ENCODE peak calls at places on chromosomes 5 and 9, in eight cellular contexts. One of them, this sample, is unnamed.

GRCh38 chr5:116388564-116389258 is 185.9 kb downstream of the SEMA6A start:
- DNase-seq in activated CD8-positive, alpha-beta memory T cell treated with anti-CD3 and anti-CD28 coated beads, Interleukin-2, amount 10 ng/mL, durations not matched to agents 7 days and 5 days: no peak
- DNase-seq in mesothelial cell of epicardium: no peak
- DNase-seq in NCI-H1417: no peak
- DNase-seq in fibroblast of lung: no peak
- DNase-seq in stimulated activated CD8-positive, alpha-beta memory T cell treated with anti-CD3 and anti-CD28 coated beads, Interleukin-7, amount 100 ng/mL, for 48 hours: no peak
- DNase-seq in nephron progenitor cell: no peak
- DNase-seq in HFFc6: no peak
- DNase-seq in this sample: no peak

GRCh38 chr5:25944786-25945185 is 1093.6 kb downstream of the CDH9 start:
- DNase-seq in activated CD8-positive, alpha-beta memory T cell treated with anti-CD3 and anti-CD28 coated beads, Interleukin-2, amount 10 ng/mL, durations not matched to agents 7 days and 5 days: no peak
- DNase-seq in mesothelial cell of epicardium: no peak
- DNase-seq in NCI-H1417: no peak
- DNase-seq in fibroblast of lung: no peak
- DNase-seq in stimulated activated CD8-positive, alpha-beta memory T cell treated with anti-CD3 and anti-CD28 coated beads, Interleukin-7, amount 100 ng/mL, for 48 hours: no peak
- DNase-seq in nephron progenitor cell: no peak
- DNase-seq in HFFc6: no peak
- DNase-seq in this sample: no peak

GRCh38 chr5:127565586-127566270 is 48.3 kb downstream of the PRRC1 start:
- DNase-seq in activated CD8-positive, alpha-beta memory T cell treated with anti-CD3 and anti-CD28 coated beads, Interleukin-2, amount 10 ng/mL, durations not matched to agents 7 days and 5 days: no peak
- DNase-seq in mesothelial cell of epicardium: no peak
- DNase-seq in NCI-H1417: no peak
- DNase-seq in fibroblast of lung: no peak
- DNase-seq in stimulated activated CD8-positive, alpha-beta memory T cell treated with anti-CD3 and anti-CD28 coated beads, Interleukin-7, amount 100 ng/mL, for 48 hours: no peak
- DNase-seq in nephron progenitor cell: no peak
- DNase-seq in HFFc6: no peak
- DNase-seq in this sample: no peak

GRCh38 chr9:113650207-113651131 is 186.9 kb downstream of the RGS3 start:
- DNase-seq in activated CD8-positive, alpha-beta memory T cell treated with anti-CD3 and anti-CD28 coated beads, Interleukin-2, amount 10 ng/mL, durations not matched to agents 7 days and 5 days: no peak
- DNase-seq in mesothelial cell of epicardium: no peak
- DNase-seq in NCI-H1417: peak
- DNase-seq in fibroblast of lung: peak
- DNase-seq in stimulated activated CD8-positive, alpha-beta memory T cell treated with anti-CD3 and anti-CD28 coated beads, Interleukin-7, amount 100 ng/mL, for 48 hours: no peak
- DNase-seq in nephron progenitor cell: peak
- DNase-seq in HFFc6: peak
- DNase-seq in this sample: no peak

GRCh38 chr5:137305971-137306592 is 193.0 kb downstream of the SPOCK1 start:
- DNase-seq in activated CD8-positive, alpha-beta memory T cell treated with anti-CD3 and anti-CD28 coated beads, Interleukin-2, amount 10 ng/mL, durations not matched to agents 7 days and 5 days: no peak
- DNase-seq in mesothelial cell of epicardium: no peak
- DNase-seq in NCI-H1417: no peak
- DNase-seq in fibroblast of lung: no peak
- DNase-seq in stimulated activated CD8-positive, alpha-beta memory T cell treated with anti-CD3 and anti-CD28 coated beads, Interleukin-7, amount 100 ng/mL, for 48 hours: no peak
- DNase-seq in nephron progenitor cell: no peak
- DNase-seq in HFFc6: no peak
- DNase-seq in this sample: peak

GRCh38 chr9:16728128-16728505 is 142.4 kb downstream of the BNC2 start:
- DNase-seq in activated CD8-positive, alpha-beta memory T cell treated with anti-CD3 and anti-CD28 coated beads, Interleukin-2, amount 10 ng/mL, durations not matched to agents 7 days and 5 days: no peak
- DNase-seq in mesothelial cell of epicardium: no peak
- DNase-seq in NCI-H1417: no peak
- DNase-seq in fibroblast of lung: peak
- DNase-seq in stimulated activated CD8-positive, alpha-beta memory T cell treated with anti-CD3 and anti-CD28 coated beads, Interleukin-7, amount 100 ng/mL, for 48 hours: no peak
- DNase-seq in nephron progenitor cell: no peak
- DNase-seq in HFFc6: no peak
- DNase-seq in this sample: no peak

GRCh38 chr5:179323026-179323571 is 22.2 kb downstream of the ADAMTS2 start:
- DNase-seq in activated CD8-positive, alpha-beta memory T cell treated with anti-CD3 and anti-CD28 coated beads, Interleukin-2, amount 10 ng/mL, durations not matched to agents 7 days and 5 days: no peak
- DNase-seq in mesothelial cell of epicardium: no peak
- DNase-seq in NCI-H1417: peak
- DNase-seq in fibroblast of lung: no peak
- DNase-seq in stimulated activated CD8-positive, alpha-beta memory T cell treated with anti-CD3 and anti-CD28 coated beads, Interleukin-7, amount 100 ng/mL, for 48 hours: no peak
- DNase-seq in nephron progenitor cell: no peak
- DNase-seq in HFFc6: no peak
- DNase-seq in this sample: no peak

GRCh38 chr9:22813520-22813919 is 366.9 kb downstream of the DMRTA1 start:
- DNase-seq in activated CD8-positive, alpha-beta memory T cell treated with anti-CD3 and anti-CD28 coated beads, Interleukin-2, amount 10 ng/mL, durations not matched to agents 7 days and 5 days: no peak
- DNase-seq in mesothelial cell of epicardium: no peak
- DNase-seq in NCI-H1417: no peak
- DNase-seq in fibroblast of lung: peak
- DNase-seq in stimulated activated CD8-positive, alpha-beta memory T cell treated with anti-CD3 and anti-CD28 coated beads, Interleukin-7, amount 100 ng/mL, for 48 hours: no peak
- DNase-seq in nephron progenitor cell: no peak
- DNase-seq in HFFc6: peak
- DNase-seq in this sample: peak

GRCh38 chr9:87212563-87213154 is 265.4 kb upstream of the GAS1 start:
- DNase-seq in activated CD8-positive, alpha-beta memory T cell treated with anti-CD3 and anti-CD28 coated beads, Interleukin-2, amount 10 ng/mL, durations not matched to agents 7 days and 5 days: no peak
- DNase-seq in mesothelial cell of epicardium: no peak
- DNase-seq in NCI-H1417: no peak
- DNase-seq in fibroblast of lung: peak
- DNase-seq in stimulated activated CD8-positive, alpha-beta memory T cell treated with anti-CD3 and anti-CD28 coated beads, Interleukin-7, amount 100 ng/mL, for 48 hours: no peak
- DNase-seq in nephron progenitor cell: no peak
- DNase-seq in HFFc6: peak
- DNase-seq in this sample: no peak

GRCh38 chr9:14526504-14526903 is 166.7 kb downstream of the ZDHHC21 start:
- DNase-seq in activated CD8-positive, alpha-beta memory T cell treated with anti-CD3 and anti-CD28 coated beads, Interleukin-2, amount 10 ng/mL, durations not matched to agents 7 days and 5 days: no peak
- DNase-seq in mesothelial cell of epicardium: no peak
- DNase-seq in NCI-H1417: no peak
- DNase-seq in fibroblast of lung: no peak
- DNase-seq in stimulated activated CD8-positive, alpha-beta memory T cell treated with anti-CD3 and anti-CD28 coated beads, Interleukin-7, amount 100 ng/mL, for 48 hours: no peak
- DNase-seq in nephron progenitor cell: no peak
- DNase-seq in HFFc6: no peak
- DNase-seq in this sample: no peak

GRCh38 chr5:169024426-169024825 is 276.5 kb downstream of the SLIT3 start:
- DNase-seq in activated CD8-positive, alpha-beta memory T cell treated with anti-CD3 and anti-CD28 coated beads, Interleukin-2, amount 10 ng/mL, durations not matched to agents 7 days and 5 days: no peak
- DNase-seq in mesothelial cell of epicardium: no peak
- DNase-seq in NCI-H1417: no peak
- DNase-seq in fibroblast of lung: no peak
- DNase-seq in stimulated activated CD8-positive, alpha-beta memory T cell treated with anti-CD3 and anti-CD28 coated beads, Interleukin-7, amount 100 ng/mL, for 48 hours: no peak
- DNase-seq in nephron progenitor cell: no peak
- DNase-seq in HFFc6: no peak
- DNase-seq in this sample: no peak

GRCh38 chr5:1316588-1316902 is 21.7 kb upstream of the TERT start:
- DNase-seq in activated CD8-positive, alpha-beta memory T cell treated with anti-CD3 and anti-CD28 coated beads, Interleukin-2, amount 10 ng/mL, durations not matched to agents 7 days and 5 days: no peak
- DNase-seq in mesothelial cell of epicardium: no peak
- DNase-seq in NCI-H1417: no peak
- DNase-seq in fibroblast of lung: no peak
- DNase-seq in stimulated activated CD8-positive, alpha-beta memory T cell treated with anti-CD3 and anti-CD28 coated beads, Interleukin-7, amount 100 ng/mL, for 48 hours: no peak
- DNase-seq in nephron progenitor cell: no peak
- DNase-seq in HFFc6: no peak
- DNase-seq in this sample: no peak

GRCh38 chr9:98168952-98169488 is 23.4 kb downstream of the CORO2A start:
- DNase-seq in activated CD8-positive, alpha-beta memory T cell treated with anti-CD3 and anti-CD28 coated beads, Interleukin-2, amount 10 ng/mL, durations not matched to agents 7 days and 5 days: peak
- DNase-seq in mesothelial cell of epicardium: no peak
- DNase-seq in NCI-H1417: no peak
- DNase-seq in fibroblast of lung: peak
- DNase-seq in stimulated activated CD8-positive, alpha-beta memory T cell treated with anti-CD3 and anti-CD28 coated beads, Interleukin-7, amount 100 ng/mL, for 48 hours: no peak
- DNase-seq in nephron progenitor cell: peak
- DNase-seq in HFFc6: peak
- DNase-seq in this sample: peak

GRCh38 chr9:109542922-109543321 is 44.8 kb upstream of the PTPN3 start:
- DNase-seq in activated CD8-positive, alpha-beta memory T cell treated with anti-CD3 and anti-CD28 coated beads, Interleukin-2, amount 10 ng/mL, durations not matched to agents 7 days and 5 days: no peak
- DNase-seq in mesothelial cell of epicardium: no peak
- DNase-seq in NCI-H1417: no peak
- DNase-seq in fibroblast of lung: no peak
- DNase-seq in stimulated activated CD8-positive, alpha-beta memory T cell treated with anti-CD3 and anti-CD28 coated beads, Interleukin-7, amount 100 ng/mL, for 48 hours: no peak
- DNase-seq in nephron progenitor cell: no peak
- DNase-seq in HFFc6: no peak
- DNase-seq in this sample: no peak

GRCh38 chr5:170628691-170629565 is 125.1 kb downstream of the KCNIP1 start:
- DNase-seq in activated CD8-positive, alpha-beta memory T cell treated with anti-CD3 and anti-CD28 coated beads, Interleukin-2, amount 10 ng/mL, durations not matched to agents 7 days and 5 days: no peak
- DNase-seq in mesothelial cell of epicardium: no peak
- DNase-seq in NCI-H1417: no peak
- DNase-seq in fibroblast of lung: no peak
- DNase-seq in stimulated activated CD8-positive, alpha-beta memory T cell treated with anti-CD3 and anti-CD28 coated beads, Interleukin-7, amount 100 ng/mL, for 48 hours: no peak
- DNase-seq in nephron progenitor cell: no peak
- DNase-seq in HFFc6: no peak
- DNase-seq in this sample: peak

GRCh38 chr5:132420706-132421272 is 51.3 kb downstream of the SLC22A5 start:
- DNase-seq in activated CD8-positive, alpha-beta memory T cell treated with anti-CD3 and anti-CD28 coated beads, Interleukin-2, amount 10 ng/mL, durations not matched to agents 7 days and 5 days: no peak
- DNase-seq in mesothelial cell of epicardium: no peak
- DNase-seq in NCI-H1417: no peak
- DNase-seq in fibroblast of lung: no peak
- DNase-seq in stimulated activated CD8-positive, alpha-beta memory T cell treated with anti-CD3 and anti-CD28 coated beads, Interleukin-7, amount 100 ng/mL, for 48 hours: no peak
- DNase-seq in nephron progenitor cell: no peak
- DNase-seq in HFFc6: no peak
- DNase-seq in this sample: no peak

GRCh38 chr9:127489471-127490115 is 38.3 kb downstream of the LRSAM1 start:
- DNase-seq in activated CD8-positive, alpha-beta memory T cell treated with anti-CD3 and anti-CD28 coated beads, Interleukin-2, amount 10 ng/mL, durations not matched to agents 7 days and 5 days: no peak
- DNase-seq in mesothelial cell of epicardium: no peak
- DNase-seq in NCI-H1417: no peak
- DNase-seq in fibroblast of lung: no peak
- DNase-seq in stimulated activated CD8-positive, alpha-beta memory T cell treated with anti-CD3 and anti-CD28 coated beads, Interleukin-7, amount 100 ng/mL, for 48 hours: no peak
- DNase-seq in nephron progenitor cell: peak
- DNase-seq in HFFc6: no peak
- DNase-seq in this sample: peak

GRCh38 chr9:100020121-100020780 is 78.5 kb downstream of the ERP44 start:
- DNase-seq in activated CD8-positive, alpha-beta memory T cell treated with anti-CD3 and anti-CD28 coated beads, Interleukin-2, amount 10 ng/mL, durations not matched to agents 7 days and 5 days: no peak
- DNase-seq in mesothelial cell of epicardium: no peak
- DNase-seq in NCI-H1417: no peak
- DNase-seq in fibroblast of lung: peak
- DNase-seq in stimulated activated CD8-positive, alpha-beta memory T cell treated with anti-CD3 and anti-CD28 coated beads, Interleukin-7, amount 100 ng/mL, for 48 hours: no peak
- DNase-seq in nephron progenitor cell: no peak
- DNase-seq in HFFc6: no peak
- DNase-seq in this sample: no peak

GRCh38 chr9:35758475-35759050 is 4.5 kb upstream of the MSMP start:
- DNase-seq in activated CD8-positive, alpha-beta memory T cell treated with anti-CD3 and anti-CD28 coated beads, Interleukin-2, amount 10 ng/mL, durations not matched to agents 7 days and 5 days: no peak
- DNase-seq in mesothelial cell of epicardium: no peak
- DNase-seq in NCI-H1417: no peak
- DNase-seq in fibroblast of lung: no peak
- DNase-seq in stimulated activated CD8-positive, alpha-beta memory T cell treated with anti-CD3 and anti-CD28 coated beads, Interleukin-7, amount 100 ng/mL, for 48 hours: no peak
- DNase-seq in nephron progenitor cell: no peak
- DNase-seq in HFFc6: no peak
- DNase-seq in this sample: no peak

GRCh38 chr5:139105621-139106071 is 92.5 kb downstream of the SIL1 start:
- DNase-seq in activated CD8-positive, alpha-beta memory T cell treated with anti-CD3 and anti-CD28 coated beads, Interleukin-2, amount 10 ng/mL, durations not matched to agents 7 days and 5 days: no peak
- DNase-seq in mesothelial cell of epicardium: peak
- DNase-seq in NCI-H1417: peak
- DNase-seq in fibroblast of lung: no peak
- DNase-seq in stimulated activated CD8-positive, alpha-beta memory T cell treated with anti-CD3 and anti-CD28 coated beads, Interleukin-7, amount 100 ng/mL, for 48 hours: no peak
- DNase-seq in nephron progenitor cell: peak
- DNase-seq in HFFc6: no peak
- DNase-seq in this sample: peak

GRCh38 chr5:138438724-138439536 is at the start of gene REEP2:
- DNase-seq in activated CD8-positive, alpha-beta memory T cell treated with anti-CD3 and anti-CD28 coated beads, Interleukin-2, amount 10 ng/mL, durations not matched to agents 7 days and 5 days: peak
- DNase-seq in mesothelial cell of epicardium: peak
- DNase-seq in NCI-H1417: peak
- DNase-seq in fibroblast of lung: peak
- DNase-seq in stimulated activated CD8-positive, alpha-beta memory T cell treated with anti-CD3 and anti-CD28 coated beads, Interleukin-7, amount 100 ng/mL, for 48 hours: peak
- DNase-seq in nephron progenitor cell: peak
- DNase-seq in HFFc6: peak
- DNase-seq in this sample: peak

GRCh38 chr5:75651575-75651974 is 40.3 kb downstream of the ANKDD1B start:
- DNase-seq in activated CD8-positive, alpha-beta memory T cell treated with anti-CD3 and anti-CD28 coated beads, Interleukin-2, amount 10 ng/mL, durations not matched to agents 7 days and 5 days: no peak
- DNase-seq in mesothelial cell of epicardium: no peak
- DNase-seq in NCI-H1417: no peak
- DNase-seq in fibroblast of lung: no peak
- DNase-seq in stimulated activated CD8-positive, alpha-beta memory T cell treated with anti-CD3 and anti-CD28 coated beads, Interleukin-7, amount 100 ng/mL, for 48 hours: no peak
- DNase-seq in nephron progenitor cell: no peak
- DNase-seq in HFFc6: peak
- DNase-seq in this sample: no peak

GRCh38 chr5:43514471-43514815 is 505 bp downstream of the C5orf34 start:
- DNase-seq in activated CD8-positive, alpha-beta memory T cell treated with anti-CD3 and anti-CD28 coated beads, Interleukin-2, amount 10 ng/mL, durations not matched to agents 7 days and 5 days: no peak
- DNase-seq in mesothelial cell of epicardium: no peak
- DNase-seq in NCI-H1417: no peak
- DNase-seq in fibroblast of lung: peak
- DNase-seq in stimulated activated CD8-positive, alpha-beta memory T cell treated with anti-CD3 and anti-CD28 coated beads, Interleukin-7, amount 100 ng/mL, for 48 hours: no peak
- DNase-seq in nephron progenitor cell: no peak
- DNase-seq in HFFc6: peak
- DNase-seq in this sample: no peak

GRCh38 chr9:27280858-27281257 is 16.1 kb downstream of the EQTN start:
- DNase-seq in activated CD8-positive, alpha-beta memory T cell treated with anti-CD3 and anti-CD28 coated beads, Interleukin-2, amount 10 ng/mL, durations not matched to agents 7 days and 5 days: no peak
- DNase-seq in mesothelial cell of epicardium: no peak
- DNase-seq in NCI-H1417: no peak
- DNase-seq in fibroblast of lung: no peak
- DNase-seq in stimulated activated CD8-positive, alpha-beta memory T cell treated with anti-CD3 and anti-CD28 coated beads, Interleukin-7, amount 100 ng/mL, for 48 hours: no peak
- DNase-seq in nephron progenitor cell: no peak
- DNase-seq in HFFc6: no peak
- DNase-seq in this sample: no peak

GRCh38 chr5:74266836-74267235 is 373.7 kb downstream of the ENC1 start:
- DNase-seq in activated CD8-positive, alpha-beta memory T cell treated with anti-CD3 and anti-CD28 coated beads, Interleukin-2, amount 10 ng/mL, durations not matched to agents 7 days and 5 days: no peak
- DNase-seq in mesothelial cell of epicardium: no peak
- DNase-seq in NCI-H1417: no peak
- DNase-seq in fibroblast of lung: no peak
- DNase-seq in stimulated activated CD8-positive, alpha-beta memory T cell treated with anti-CD3 and anti-CD28 coated beads, Interleukin-7, amount 100 ng/mL, for 48 hours: no peak
- DNase-seq in nephron progenitor cell: no peak
- DNase-seq in HFFc6: no peak
- DNase-seq in this sample: no peak

GRCh38 chr9:31519011-31519410 is 865.4 kb upstream of the ACO1 start:
- DNase-seq in activated CD8-positive, alpha-beta memory T cell treated with anti-CD3 and anti-CD28 coated beads, Interleukin-2, amount 10 ng/mL, durations not matched to agents 7 days and 5 days: no peak
- DNase-seq in mesothelial cell of epicardium: no peak
- DNase-seq in NCI-H1417: no peak
- DNase-seq in fibroblast of lung: no peak
- DNase-seq in stimulated activated CD8-positive, alpha-beta memory T cell treated with anti-CD3 and anti-CD28 coated beads, Interleukin-7, amount 100 ng/mL, for 48 hours: no peak
- DNase-seq in nephron progenitor cell: peak
- DNase-seq in HFFc6: no peak
- DNase-seq in this sample: no peak

GRCh38 chr5:151107738-151108520 is 27.1 kb upstream of the TNIP1 start:
- DNase-seq in activated CD8-positive, alpha-beta memory T cell treated with anti-CD3 and anti-CD28 coated beads, Interleukin-2, amount 10 ng/mL, durations not matched to agents 7 days and 5 days: no peak
- DNase-seq in mesothelial cell of epicardium: no peak
- DNase-seq in NCI-H1417: no peak
- DNase-seq in fibroblast of lung: peak
- DNase-seq in stimulated activated CD8-positive, alpha-beta memory T cell treated with anti-CD3 and anti-CD28 coated beads, Interleukin-7, amount 100 ng/mL, for 48 hours: no peak
- DNase-seq in nephron progenitor cell: no peak
- DNase-seq in HFFc6: no peak
- DNase-seq in this sample: no peak

GRCh38 chr5:138705007-138705406 is 48.2 kb upstream of the CTNNA1 start:
- DNase-seq in activated CD8-positive, alpha-beta memory T cell treated with anti-CD3 and anti-CD28 coated beads, Interleukin-2, amount 10 ng/mL, durations not matched to agents 7 days and 5 days: no peak
- DNase-seq in mesothelial cell of epicardium: no peak
- DNase-seq in NCI-H1417: no peak
- DNase-seq in fibroblast of lung: no peak
- DNase-seq in stimulated activated CD8-positive, alpha-beta memory T cell treated with anti-CD3 and anti-CD28 coated beads, Interleukin-7, amount 100 ng/mL, for 48 hours: no peak
- DNase-seq in nephron progenitor cell: no peak
- DNase-seq in HFFc6: no peak
- DNase-seq in this sample: no peak

GRCh38 chr5:172065431-172066065 is 59.1 kb upstream of the FBXW11 start:
- DNase-seq in activated CD8-positive, alpha-beta memory T cell treated with anti-CD3 and anti-CD28 coated beads, Interleukin-2, amount 10 ng/mL, durations not matched to agents 7 days and 5 days: no peak
- DNase-seq in mesothelial cell of epicardium: no peak
- DNase-seq in NCI-H1417: no peak
- DNase-seq in fibroblast of lung: peak
- DNase-seq in stimulated activated CD8-positive, alpha-beta memory T cell treated with anti-CD3 and anti-CD28 coated beads, Interleukin-7, amount 100 ng/mL, for 48 hours: no peak
- DNase-seq in nephron progenitor cell: no peak
- DNase-seq in HFFc6: no peak
- DNase-seq in this sample: no peak

GRCh38 chr9:133976888-133977287 is 15.2 kb downstream of the VAV2 start:
- DNase-seq in activated CD8-positive, alpha-beta memory T cell treated with anti-CD3 and anti-CD28 coated beads, Interleukin-2, amount 10 ng/mL, durations not matched to agents 7 days and 5 days: no peak
- DNase-seq in mesothelial cell of epicardium: no peak
- DNase-seq in NCI-H1417: no peak
- DNase-seq in fibroblast of lung: no peak
- DNase-seq in stimulated activated CD8-positive, alpha-beta memory T cell treated with anti-CD3 and anti-CD28 coated beads, Interleukin-7, amount 100 ng/mL, for 48 hours: no peak
- DNase-seq in nephron progenitor cell: no peak
- DNase-seq in HFFc6: no peak
- DNase-seq in this sample: no peak

GRCh38 chr5:59503223-59503622 is 390.3 kb downstream of the PDE4D start:
- DNase-seq in activated CD8-positive, alpha-beta memory T cell treated with anti-CD3 and anti-CD28 coated beads, Interleukin-2, amount 10 ng/mL, durations not matched to agents 7 days and 5 days: no peak
- DNase-seq in mesothelial cell of epicardium: no peak
- DNase-seq in NCI-H1417: peak
- DNase-seq in fibroblast of lung: no peak
- DNase-seq in stimulated activated CD8-positive, alpha-beta memory T cell treated with anti-CD3 and anti-CD28 coated beads, Interleukin-7, amount 100 ng/mL, for 48 hours: no peak
- DNase-seq in nephron progenitor cell: no peak
- DNase-seq in HFFc6: no peak
- DNase-seq in this sample: no peak

GRCh38 chr9:94864862-94865435 is 138.4 kb downstream of the AOPEP start:
- DNase-seq in activated CD8-positive, alpha-beta memory T cell treated with anti-CD3 and anti-CD28 coated beads, Interleukin-2, amount 10 ng/mL, durations not matched to agents 7 days and 5 days: no peak
- DNase-seq in mesothelial cell of epicardium: no peak
- DNase-seq in NCI-H1417: no peak
- DNase-seq in fibroblast of lung: no peak
- DNase-seq in stimulated activated CD8-positive, alpha-beta memory T cell treated with anti-CD3 and anti-CD28 coated beads, Interleukin-7, amount 100 ng/mL, for 48 hours: no peak
- DNase-seq in nephron progenitor cell: no peak
- DNase-seq in HFFc6: no peak
- DNase-seq in this sample: no peak

GRCh38 chr5:88683506-88684135 is 199.4 kb downstream of the MEF2C start:
- DNase-seq in activated CD8-positive, alpha-beta memory T cell treated with anti-CD3 and anti-CD28 coated beads, Interleukin-2, amount 10 ng/mL, durations not matched to agents 7 days and 5 days: no peak
- DNase-seq in mesothelial cell of epicardium: no peak
- DNase-seq in NCI-H1417: peak
- DNase-seq in fibroblast of lung: peak
- DNase-seq in stimulated activated CD8-positive, alpha-beta memory T cell treated with anti-CD3 and anti-CD28 coated beads, Interleukin-7, amount 100 ng/mL, for 48 hours: no peak
- DNase-seq in nephron progenitor cell: peak
- DNase-seq in HFFc6: no peak
- DNase-seq in this sample: peak

GRCh38 chr9:6049798-6050197 is 34.4 kb upstream of the RANBP6 start:
- DNase-seq in activated CD8-positive, alpha-beta memory T cell treated with anti-CD3 and anti-CD28 coated beads, Interleukin-2, amount 10 ng/mL, durations not matched to agents 7 days and 5 days: peak
- DNase-seq in mesothelial cell of epicardium: no peak
- DNase-seq in NCI-H1417: no peak
- DNase-seq in fibroblast of lung: no peak
- DNase-seq in stimulated activated CD8-positive, alpha-beta memory T cell treated with anti-CD3 and anti-CD28 coated beads, Interleukin-7, amount 100 ng/mL, for 48 hours: no peak
- DNase-seq in nephron progenitor cell: no peak
- DNase-seq in HFFc6: peak
- DNase-seq in this sample: no peak

This sample was measured in retina.